ENCODE peak calls at places on chromosomes 5 and 9, in four cellular contexts. One of them, this sample, is unnamed.

GRCh38 chr9:107491081-107492053 is 1.8 kb upstream of the KLF4 start:
- DNase-seq in HepG2: no peak
- DNase-seq in K562: no peak
- DNase-seq in WTC11: peak; percentile 28
- DNase-seq in this sample: no peak

GRCh38 chr9:100714372-100715099 is 136.7 kb downstream of the CAVIN4 start:
- DNase-seq in HepG2: peak; percentile 48
- DNase-seq in K562: peak; percentile 78
- DNase-seq in WTC11: peak; percentile 83
- DNase-seq in this sample: no peak

GRCh38 chr9:7246917-7247538 is 489.3 kb downstream of the KDM4C start:
- DNase-seq in HepG2: no peak
- DNase-seq in K562: no peak
- DNase-seq in WTC11: no peak
- DNase-seq in this sample: no peak

GRCh38 chr9:113712053-113712452 is 164.1 kb upstream of the ZNF618 start:
- DNase-seq in HepG2: no peak
- DNase-seq in K562: no peak
- DNase-seq in WTC11: no peak
- DNase-seq in this sample: no peak

GRCh38 chr9:136483589-136484152 is 831 bp upstream of the SEC16A start:
- DNase-seq in HepG2: peak; percentile 81
- DNase-seq in K562: peak; percentile 93
- DNase-seq in WTC11: peak; percentile 94
- DNase-seq in this sample: peak; percentile 62

GRCh38 chr5:34789021-34789531 is 49.9 kb upstream of the TTC23L start:
- DNase-seq in HepG2: no peak
- DNase-seq in K562: no peak
- DNase-seq in WTC11: no peak
- DNase-seq in this sample: no peak

GRCh38 chr5:126780165-126780827 is 3.4 kb downstream of the LMNB1 start:
- DNase-seq in HepG2: peak; percentile 63
- DNase-seq in K562: peak; percentile 53
- DNase-seq in WTC11: peak; percentile 28
- DNase-seq in this sample: no peak

GRCh38 chr5:62093981-62094380 is 212.0 kb upstream of the KIF2A start:
- DNase-seq in HepG2: no peak
- DNase-seq in K562: no peak
- DNase-seq in WTC11: no peak
- DNase-seq in this sample: no peak

GRCh38 chr5:8458038-8458383 is 589.1 kb downstream of the MTRR start:
- DNase-seq in HepG2: no peak
- DNase-seq in K562: no peak
- DNase-seq in WTC11: peak; percentile 15
- DNase-seq in this sample: no peak

GRCh38 chr5:140630296-140630695 is 2.7 kb downstream of the CD14 start:
- DNase-seq in HepG2: no peak
- DNase-seq in K562: no peak
- DNase-seq in WTC11: no peak
- DNase-seq in this sample: no peak

GRCh38 chr5:124973613-124974130 is 227.2 kb upstream of the ZNF608 start:
- DNase-seq in HepG2: no peak
- DNase-seq in K562: no peak
- DNase-seq in WTC11: no peak
- DNase-seq in this sample: no peak

GRCh38 chr5:67696446-67696845 is 499.8 kb upstream of the CD180 start:
- DNase-seq in HepG2: no peak
- DNase-seq in K562: no peak
- DNase-seq in WTC11: no peak
- DNase-seq in this sample: no peak

GRCh38 chr5:32462618-32463017 is 18.1 kb upstream of the ZFR start:
- DNase-seq in HepG2: no peak
- DNase-seq in K562: no peak
- DNase-seq in WTC11: no peak
- DNase-seq in this sample: no peak

GRCh38 chr5:86979801-86980510 is 287.7 kb upstream of the RASA1 start:
- DNase-seq in HepG2: peak; percentile 3
- DNase-seq in K562: no peak
- DNase-seq in WTC11: no peak
- DNase-seq in this sample: no peak

GRCh38 chr5:95044096-95044495 is 240.8 kb downstream of the MCTP1 start:
- DNase-seq in HepG2: no peak
- DNase-seq in K562: no peak
- DNase-seq in WTC11: no peak
- DNase-seq in this sample: no peak

DNA sequence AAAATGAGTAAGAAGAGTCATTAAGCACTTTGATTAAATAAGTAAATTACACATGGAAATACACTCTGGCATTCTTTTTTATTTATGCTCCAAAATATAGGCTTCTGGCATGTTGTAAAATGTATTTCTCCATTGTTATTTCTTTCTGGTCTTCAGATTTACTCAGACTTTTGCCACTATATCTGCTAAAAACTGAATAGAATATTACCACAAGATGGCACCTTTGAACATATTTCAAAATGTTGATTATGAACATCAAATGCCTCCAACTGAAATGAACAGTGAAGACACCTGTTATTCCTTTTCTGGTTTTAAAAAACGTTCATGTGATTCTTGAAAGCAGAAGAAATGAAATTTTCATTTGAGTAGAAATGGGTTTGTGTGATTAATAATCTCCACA is 23.6 kb downstream of the TYRP1 start:
- DNase-seq in HepG2: no peak
- DNase-seq in K562: no peak
- DNase-seq in WTC11: no peak
- DNase-seq in this sample: no peak
- TF ChIP-seq ATF3 in HepG2: no peak
- TF ChIP-seq ATF3 in K562: no peak
- TF ChIP-seq ATF3 in WTC11: no peak
- TF ChIP-seq ATF3 in this sample: no peak

DNA sequence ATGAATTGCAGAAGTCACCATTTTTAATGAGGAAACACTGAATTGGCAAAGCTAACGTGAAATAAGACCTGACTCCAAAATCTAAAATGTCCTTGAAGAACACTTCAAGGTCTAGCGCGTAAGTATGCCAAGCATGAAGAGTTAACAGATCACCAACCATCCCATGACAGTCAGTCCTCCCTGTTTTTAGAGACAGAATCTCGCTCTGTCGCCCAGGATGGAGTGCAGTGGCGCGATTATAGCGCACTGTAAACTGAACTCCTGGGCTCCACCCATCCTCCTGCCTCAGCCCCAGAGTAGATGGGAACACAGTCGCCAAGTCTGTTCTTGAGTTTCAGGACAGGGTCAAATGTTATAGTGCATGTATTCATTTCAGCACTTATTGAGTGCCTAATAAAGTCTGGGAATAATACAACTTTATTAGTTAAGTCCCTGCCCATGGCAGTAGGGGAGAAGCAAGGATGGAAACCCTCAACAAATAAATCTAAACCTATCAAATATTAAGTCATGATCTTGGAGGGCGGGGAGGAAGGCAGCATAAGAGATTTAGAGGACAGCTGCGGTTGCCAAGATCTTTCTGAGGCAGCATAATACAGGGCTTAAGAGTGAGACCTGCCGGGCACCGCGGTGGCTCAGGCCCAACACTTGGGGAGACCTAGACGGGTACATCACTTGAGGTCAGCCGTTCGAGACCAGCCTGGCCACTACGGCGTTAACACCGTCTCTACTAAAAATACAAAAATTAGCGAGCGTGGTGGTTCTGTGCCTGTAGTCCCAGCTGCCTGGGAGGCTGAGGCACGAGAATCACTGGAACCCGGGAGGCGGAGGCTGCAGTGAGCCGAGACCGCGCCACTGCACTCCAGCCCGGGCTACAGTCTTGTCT is 1.1 kb downstream of the ATPSCKMT start:
- DNase-seq in HepG2: no peak
- DNase-seq in K562: no peak
- DNase-seq in WTC11: no peak
- DNase-seq in this sample: no peak
- TF ChIP-seq ETV6 in HepG2: no peak
- TF ChIP-seq ETV6 in K562: no peak
- TF ChIP-seq ETV6 in WTC11: no peak
- TF ChIP-seq ETV6 in this sample: no peak

DNA sequence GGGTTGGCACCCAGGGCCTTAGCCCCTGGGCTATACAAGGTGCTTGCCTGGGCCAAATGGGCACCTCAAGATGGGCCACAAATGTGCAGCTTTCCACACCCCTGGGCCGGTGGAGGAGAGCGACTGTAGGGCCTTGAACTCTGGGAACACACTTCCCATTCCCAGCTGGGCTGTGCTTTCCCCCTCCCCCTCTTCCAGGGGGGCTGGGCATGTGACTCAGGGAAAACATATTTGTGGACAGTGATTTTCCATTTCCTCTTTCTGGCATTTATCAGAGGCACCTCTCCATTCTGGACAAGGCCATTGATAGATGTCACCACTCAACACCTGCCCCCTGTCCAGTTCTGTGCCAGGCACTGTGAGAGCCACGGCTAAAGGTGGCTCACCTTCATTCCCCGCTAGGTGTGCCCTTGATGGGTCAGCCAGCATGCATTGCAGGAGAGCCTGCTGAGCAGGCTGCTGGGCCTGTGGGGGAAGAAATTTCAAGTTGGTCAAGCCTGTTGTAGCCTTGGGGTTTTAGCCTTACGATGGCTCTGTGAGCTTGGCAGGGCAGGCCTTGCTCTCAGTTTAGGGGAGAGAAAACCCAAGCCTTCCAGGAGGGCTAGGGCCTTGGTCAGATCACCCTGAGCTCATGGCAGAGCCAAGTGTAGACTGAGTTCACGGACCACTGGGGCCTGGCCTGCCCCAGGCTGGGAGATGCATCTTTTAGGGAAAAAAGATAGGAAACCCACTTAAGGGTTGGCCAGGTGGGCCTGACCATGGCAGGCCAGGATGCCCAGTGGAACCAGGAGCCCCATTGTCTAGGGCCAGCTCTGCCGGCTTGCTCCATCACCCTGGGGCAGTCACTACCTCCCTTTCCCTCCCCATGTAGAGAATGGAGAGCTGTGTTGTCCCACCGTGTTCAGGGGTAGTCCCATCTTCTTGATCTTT is 113.9 kb downstream of the DAB2IP start:
- DNase-seq in HepG2: peak; percentile 90
- DNase-seq in K562: no peak
- DNase-seq in WTC11: no peak
- DNase-seq in this sample: no peak
- TF ChIP-seq ATF3 in HepG2: peak; percentile 43
- TF ChIP-seq ATF3 in K562: no peak
- TF ChIP-seq ATF3 in WTC11: no peak
- TF ChIP-seq ATF3 in this sample: no peak

GRCh38 chr9:110650261-110650660 is 18.3 kb upstream of the MUSK start:
- DNase-seq in HepG2: no peak
- DNase-seq in K562: no peak
- DNase-seq in WTC11: no peak
- DNase-seq in this sample: no peak

GRCh38 chr9:110650991-110651411 is 17.6 kb upstream of the MUSK start:
- DNase-seq in HepG2: no peak
- DNase-seq in K562: no peak
- DNase-seq in WTC11: no peak
- DNase-seq in this sample: no peak

GRCh38 chr9:110659891-110660541 is 8.6 kb upstream of the MUSK start:
- DNase-seq in HepG2: no peak
- DNase-seq in K562: no peak
- DNase-seq in WTC11: no peak
- DNase-seq in this sample: no peak

GRCh38 chr9:110655723-110656641 is 12.6 kb upstream of the MUSK start:
- DNase-seq in HepG2: no peak
- DNase-seq in K562: no peak
- DNase-seq in WTC11: no peak
- DNase-seq in this sample: no peak
- TF ChIP-seq ETV6 in HepG2: no peak
- TF ChIP-seq ETV6 in K562: no peak
- TF ChIP-seq ETV6 in WTC11: no peak
- TF ChIP-seq ETV6 in this sample: no peak

DNA sequence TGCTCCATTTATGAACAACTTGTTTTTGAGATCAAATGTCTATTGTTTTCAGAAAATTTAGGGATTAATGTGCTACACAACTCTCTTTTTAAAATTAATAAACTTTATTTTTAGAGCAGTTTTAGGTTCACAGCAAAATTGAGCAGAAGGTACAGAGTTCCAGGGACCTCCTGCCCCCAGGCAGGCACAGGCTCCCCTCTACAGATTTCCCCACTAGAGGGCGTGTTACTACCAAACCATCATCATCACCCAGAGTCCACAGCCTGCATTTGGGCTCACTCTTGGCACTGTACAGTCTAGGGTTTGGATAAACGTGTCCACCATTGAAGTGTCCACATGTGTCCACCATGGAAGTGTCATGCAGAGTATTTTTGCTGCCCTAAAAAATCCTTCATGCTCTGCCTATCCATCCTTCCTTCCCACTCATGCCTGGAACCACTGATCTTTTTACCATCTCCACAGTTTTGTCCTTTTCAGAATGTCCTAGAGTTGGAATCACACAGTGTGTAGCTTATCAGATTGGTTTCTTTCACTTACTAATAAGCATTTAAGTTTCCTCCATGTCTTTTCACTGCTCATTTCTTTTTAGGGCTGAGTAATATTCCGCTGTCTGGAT is 61.7 kb downstream of the MRPL36 start:
- DNase-seq in HepG2: peak; percentile 31
- DNase-seq in K562: peak; percentile 80
- DNase-seq in WTC11: no peak
- DNase-seq in this sample: peak; percentile 11
- TF ChIP-seq ATF3 in HepG2: no peak
- TF ChIP-seq ATF3 in K562: no peak
- TF ChIP-seq ATF3 in WTC11: no peak
- TF ChIP-seq ATF3 in this sample: no peak

DNA sequence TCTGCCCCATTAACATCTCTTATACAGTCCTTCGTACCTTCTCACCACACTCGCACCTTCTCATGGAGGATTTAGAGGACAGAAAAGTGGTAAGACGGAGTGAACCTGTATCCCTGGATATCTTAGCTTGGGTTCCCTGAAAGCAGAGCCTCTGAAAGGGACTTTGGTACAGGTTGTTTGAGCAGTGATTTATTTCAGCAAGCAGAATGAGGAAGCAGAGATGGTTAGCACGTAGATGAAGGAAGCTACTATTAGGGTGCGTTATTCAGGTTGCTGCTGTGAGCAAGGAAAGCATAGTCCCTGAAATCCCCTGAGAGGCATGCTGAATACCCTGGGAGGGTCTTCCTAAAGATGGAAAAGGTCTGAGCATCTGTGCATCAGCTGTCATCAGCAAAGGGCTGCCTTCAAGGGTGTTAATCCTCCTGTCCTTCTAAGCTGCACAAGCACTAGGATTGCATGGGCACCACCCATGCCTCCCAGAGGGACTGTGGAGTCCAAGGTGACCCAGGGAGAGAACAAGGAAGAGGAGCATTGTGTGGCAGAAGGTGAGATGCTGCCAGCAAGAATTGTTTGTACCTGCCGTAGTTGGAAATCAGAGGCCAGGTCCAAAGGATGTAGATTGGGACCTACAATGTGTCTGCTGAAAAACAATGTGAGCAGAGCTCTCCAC is 273.7 kb downstream of the RASEF start:
- DNase-seq in HepG2: no peak
- DNase-seq in K562: no peak
- DNase-seq in WTC11: no peak
- DNase-seq in this sample: no peak
- TF ChIP-seq ETV6 in HepG2: no peak
- TF ChIP-seq ETV6 in K562: no peak
- TF ChIP-seq ETV6 in WTC11: no peak
- TF ChIP-seq ETV6 in this sample: no peak